ENCODE peak calls at places on chromosomes 11 and 22, in five cellular contexts. Q is adrenal gland, Y is mucosa of descending colon, Z is A549, F is body of pancreas. W is an unnamed sample. For H3K9me3, the result is how much of the 10 kb centered on the place peaks cover.

GRCh38 chr11:24588075-24588474 is 91.2 kb downstream of the LUZP2 start:
- DNase-seq in F (no peak), Q (no peak), Y (no peak), Z (no peak), W (no peak)

GRCh38 chr11:69305885-69306540 is 12.1 kb downstream of the MYEOV start:
- DNase-seq in Z (no peak), Q (peak), Y (peak), F (no peak), W (no peak)

GRCh38 chr11:5596611-5597201 is at the start of gene TRIM6:
- DNase-seq in Z (peak), Q (peak), F (peak), Y (peak), W (peak)

GRCh38 chr11:65506770-65507485 is 8.1 kb downstream of the MALAT1 start:
- DNase-seq in Y (peak), Q (peak), Z (no peak), F (peak), W (no peak)

GRCh38 chr11:10267821-10268220 is 26.2 kb downstream of the SBF2 start:
- DNase-seq in Z (no peak), F (no peak), Y (no peak), Q (no peak), W (no peak)

GRCh38 chr11:45424781-45425180 is 138.6 kb upstream of the SYT13 start:
- DNase-seq in Q (no peak), Z (no peak), Y (no peak), F (no peak), W (no peak)

GRCh38 chr11:41201156-41201555 is 258.3 kb downstream of the LRRC4C start:
- DNase-seq in Q (peak), Z (no peak), F (no peak), Y (no peak), W (peak)

GRCh38 chr11:33891714-33892327 is at the start of gene LMO2:
- DNase-seq in Y (no peak), F (no peak), Z (no peak), Q (no peak), W (no peak)

GRCh38 chr11:133402551-133402950 is 129.8 kb downstream of the OPCML start:
- DNase-seq in Y (no peak), F (no peak), Z (no peak), Q (no peak), W (no peak)

GRCh38 chr11:103536335-103536722 is 427.1 kb downstream of the DYNC2H1 start:
- DNase-seq in Z (no peak), F (no peak), Q (no peak), Y (no peak), W (no peak)

GRCh38 chr11:35980646-35981402 is 37.0 kb downstream of the LDLRAD3 start:
- DNase-seq in Q (no peak), Z (no peak), Y (no peak), F (no peak), W (no peak)

GRCh38 chr11:10941429-10941828 is 83.6 kb upstream of the ZBED5 start:
- DNase-seq in Z (no peak), F (no peak), Y (no peak), Q (no peak), W (peak)

GRCh38 chr11:116582621-116583020 is 190.2 kb downstream of the BUD13 start:
- DNase-seq in Y (no peak), Q (no peak), F (no peak), Z (no peak), W (no peak)

GRCh38 chr11:74196781-74197486 is 25.8 kb downstream of the PPME1 start:
- DNase-seq in Y (no peak), Q (no peak), Z (no peak), F (no peak), W (no peak)

GRCh38 chr11:3925513-3925912 is 70.0 kb downstream of the STIM1 start:
- DNase-seq in Z (no peak), Y (no peak), Q (no peak), F (no peak), W (no peak)

GRCh38 chr22:19717181-19717580 is 2.9 kb downstream of the SEPTIN5 start:
- DNase-seq in F (no peak), Q (no peak), Y (no peak), Z (no peak), W (no peak)

GRCh38 chr22:30212363-30212995 is 34.1 kb downstream of the LIF start:
- DNase-seq in F (peak), Q (peak), Z (peak), Y (no peak), W (peak)

GRCh38 chr11:17812286-17813187 is 78.0 kb downstream of the KCNC1 start:
- DNase-seq in Q (no peak), Y (peak), Z (no peak), F (no peak), W (no peak)

GRCh38 chr11:109041876-109042275 is 377.0 kb downstream of the DDX10 start:
- DNase-seq in Y (no peak), Z (no peak), Q (no peak), F (no peak), W (no peak)

GRCh38 chr11:35600439-35600838 is 17.8 kb upstream of the FJX1 start:
- DNase-seq in Z (no peak), Y (no peak), F (no peak), Q (no peak), W (no peak)

GRCh38 chr22:37601540-37602442 is 6.8 kb upstream of the GGA1 start:
- DNase-seq in Z (no peak), Q (no peak), F (peak), Y (peak), W (peak)

GRCh38 chr11:62055970-62056369 is 67.8 kb upstream of the INCENP start:
- DNase-seq in F (no peak), Q (no peak), Y (no peak), Z (no peak), W (no peak)

GRCh38 chr22:39560127-39560526 is 10.4 kb upstream of the CACNA1I start:
- DNase-seq in Q (no peak), Y (no peak), F (no peak), Z (no peak), W (no peak)

GRCh38 chr22:44130076-44130711 is 50.5 kb upstream of the PARVG start:
- DNase-seq in Y (no peak), Q (no peak), F (no peak), Z (no peak), W (no peak)

DNA sequence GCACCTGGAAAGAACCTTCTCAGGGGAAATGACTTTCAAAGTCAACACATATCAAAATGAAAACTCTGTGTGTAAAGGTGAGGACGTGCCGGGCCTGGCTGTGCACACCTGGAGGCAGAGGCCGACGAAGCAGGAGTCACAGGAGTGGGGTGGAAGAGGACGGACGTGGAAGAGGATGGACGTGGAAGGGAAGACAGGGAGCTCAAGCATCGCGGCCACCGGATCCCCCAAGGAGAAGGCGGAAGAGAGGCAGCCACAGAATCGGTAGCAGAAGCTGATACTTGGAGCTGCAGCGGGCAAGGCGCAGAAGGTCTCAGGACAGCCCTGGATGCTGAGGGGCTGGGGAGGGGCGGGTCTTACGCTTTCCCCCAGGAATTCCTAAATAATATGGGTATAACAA is 519.8 kb downstream of the BRD1 start:
- DNase-seq in F (peak), Q (peak), Z (no peak), Y (no peak), W (no peak)
- H3K9me3 ChIP-seq in F (under half), Q (under half), Z (under half), Y (under half), W (under half)

DNA sequence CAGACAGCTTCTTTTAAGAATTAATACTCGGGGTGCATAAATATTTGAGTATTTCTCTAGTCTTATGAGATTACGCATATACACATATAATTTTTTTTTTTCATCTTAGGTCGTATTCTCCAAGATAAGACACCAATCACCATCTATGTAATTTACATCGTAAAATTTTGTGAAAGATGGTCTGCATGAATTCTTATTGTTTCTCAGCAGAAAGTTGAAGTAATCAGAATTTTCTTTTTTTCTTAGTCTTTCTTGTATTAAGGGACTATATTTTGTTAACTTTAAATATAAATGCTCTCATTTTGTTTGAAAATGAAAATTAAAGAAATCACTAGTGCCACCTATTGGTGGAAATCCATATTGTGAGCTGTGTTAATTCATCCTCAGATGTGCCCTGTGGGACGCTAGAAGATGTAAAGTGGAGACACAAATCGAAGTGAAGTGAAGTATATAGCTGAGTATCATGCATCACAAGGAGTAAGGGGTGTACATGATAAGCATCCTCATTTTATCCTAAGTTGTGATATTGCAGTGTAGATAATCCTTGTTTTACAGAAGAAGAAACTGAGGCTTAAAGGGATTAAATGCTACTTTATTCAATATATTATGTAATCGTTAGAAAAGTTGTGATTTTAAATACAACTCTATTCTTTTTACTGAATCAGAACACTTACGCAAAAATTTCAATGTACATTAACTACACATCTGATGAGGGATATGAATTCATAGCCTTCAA is 2084.3 kb downstream of the LRRC4C start:
- DNase-seq in Z (peak), F (no peak), Q (no peak), Y (no peak), W (no peak)
- TF ChIP-seq CTCF in Z (peak), F (peak), Q (peak), Y (no peak), W (no peak)

GRCh38 chr11:50030193-50030592 is 2.5 kb upstream of the OR4C45 start:
- DNase-seq in F (no peak), Z (no peak), Q (no peak), Y (no peak), W (no peak)
- H3K9me3 ChIP-seq in F (under half), Z (under half), Q (under half), Y (half or more), W (under half)

DNA sequence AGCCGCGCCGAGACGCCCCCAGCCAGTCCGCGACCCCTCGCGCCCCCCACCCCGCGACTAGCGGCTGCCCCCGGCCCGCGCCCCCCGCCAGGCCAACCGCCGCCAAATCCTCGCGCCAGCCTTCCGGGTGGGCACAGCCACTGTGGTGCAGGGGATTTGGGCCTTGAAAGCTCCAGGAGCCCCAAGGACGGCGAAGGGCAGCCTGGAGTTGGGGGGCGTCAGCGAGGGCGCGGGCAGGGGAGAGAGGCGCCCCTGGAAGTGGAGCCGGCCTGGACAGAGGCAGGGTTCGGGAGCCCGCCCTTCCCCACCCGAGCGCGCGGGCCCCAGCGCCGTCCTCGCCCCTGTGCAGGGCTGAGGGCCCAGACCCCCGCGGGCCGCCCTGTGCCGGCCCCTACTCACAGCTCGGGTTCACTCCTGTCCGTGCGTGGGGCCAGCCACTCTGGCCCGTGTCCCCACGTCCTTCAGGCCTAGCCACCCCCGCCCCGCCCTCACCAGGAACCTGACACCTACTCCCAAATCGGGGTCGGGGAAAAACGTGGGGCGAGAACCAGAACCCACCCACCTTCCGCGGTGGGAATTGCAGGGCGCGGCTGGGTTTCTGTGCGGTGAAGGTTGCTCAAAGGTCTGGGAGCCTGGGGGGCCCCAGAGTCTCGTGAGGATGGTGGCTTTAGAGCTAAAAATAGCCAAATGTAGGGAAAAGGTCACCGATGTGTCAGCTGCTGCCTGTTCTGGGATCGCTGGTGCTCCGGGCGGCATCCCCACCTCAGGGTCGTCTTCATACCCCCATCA is at the start of gene CPT1B:
- DNase-seq in Q (peak), F (no peak), Y (peak), Z (no peak), W (no peak)
- TF ChIP-seq CTCF in Q (no peak), F (no peak), Y (no peak), Z (no peak), W (no peak)

GRCh38 chr22:47213571-47214230 is 451.3 kb downstream of the TBC1D22A start:
- DNase-seq in Z (peak), Y (peak), Q (no peak), F (no peak), W (peak)

GRCh38 chr22:47220752-47221151 is 458.3 kb downstream of the TBC1D22A start:
- DNase-seq in Q (no peak), F (no peak), Z (no peak), Y (no peak), W (no peak)

GRCh38 chr22:47219789-47220188 is 457.3 kb downstream of the TBC1D22A start:
- DNase-seq in Y (no peak), Q (no peak), Z (no peak), F (no peak), W (no peak)

GRCh38 chr22:47218671-47219070 is 456.2 kb downstream of the TBC1D22A start:
- DNase-seq in Y (no peak), Q (no peak), Z (no peak), F (no peak), W (peak)

DNA sequence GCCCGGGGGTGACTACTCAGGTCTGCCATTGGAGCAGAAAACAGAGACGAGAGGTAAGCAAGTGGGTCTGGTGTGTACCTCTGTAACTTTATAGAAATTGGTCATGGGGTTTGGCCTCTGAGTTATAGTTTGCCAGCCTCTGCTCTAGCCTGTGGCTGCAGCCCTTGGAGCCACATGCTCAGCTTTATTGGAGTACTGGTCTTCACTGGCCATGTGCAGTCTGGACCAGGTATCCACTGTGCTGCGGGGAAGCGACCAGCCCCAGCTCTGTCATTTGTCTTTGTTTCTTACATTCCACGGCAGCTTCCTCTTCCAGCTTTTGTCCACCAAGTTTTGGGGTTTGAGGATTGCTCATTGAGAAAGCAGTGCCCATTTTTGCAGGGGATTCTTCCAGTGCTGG is 453.4 kb downstream of the TBC1D22A start:
- DNase-seq in F (no peak), Q (no peak), Z (no peak), Y (no peak), W (no peak)
- H3K9me3 ChIP-seq in F (under half), Q (under half), Z (under half), Y (under half), W (under half)

DNA sequence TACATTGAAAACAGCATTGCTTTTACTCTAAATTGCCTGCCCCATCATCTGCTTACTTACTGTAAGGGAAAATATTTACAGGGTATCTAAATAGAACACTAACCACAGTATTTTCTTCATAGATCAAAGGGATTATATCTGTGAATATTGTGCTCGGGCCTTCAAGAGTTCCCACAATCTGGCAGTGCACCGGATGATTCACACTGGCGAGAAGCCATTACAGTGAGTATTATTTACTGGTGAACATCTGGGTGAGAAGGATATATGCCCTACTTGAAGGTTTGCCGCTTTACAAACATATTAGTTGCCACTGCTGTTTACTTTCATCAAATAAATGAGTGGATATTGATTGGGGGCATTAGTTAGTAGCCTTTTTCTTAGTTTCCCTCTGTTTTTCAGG is 5.9 kb upstream of the CNTF start:
- DNase-seq in F (peak), Q (peak), Z (no peak), Y (no peak), W (no peak)
- TF ChIP-seq CTCF in F (no peak), Q (no peak), Z (no peak), Y (no peak), W (no peak)

GRCh38 chr11:37317803-37318202 is 719.8 kb upstream of the RAG2 start:
- DNase-seq in Y (no peak), Q (no peak), Z (no peak), F (no peak), W (no peak)

GRCh38 chr11:37320921-37321320 is 722.9 kb upstream of the RAG2 start:
- DNase-seq in F (no peak), Q (no peak), Y (no peak), Z (no peak), W (no peak)

GRCh38 chr11:37323843-37324242 is 725.8 kb upstream of the RAG2 start:
- DNase-seq in Z (no peak), Q (no peak), Y (no peak), F (no peak), W (no peak)

GRCh38 chr11:37322333-37323194 is 724.5 kb upstream of the RAG2 start:
- DNase-seq in Y (no peak), Z (no peak), Q (no peak), F (no peak), W (no peak)
- H3K9me3 ChIP-seq in Y (under half), Z (under half), Q (under half), F (under half), W (under half)

GRCh38 chr22:35337932-35338331 is 38.2 kb downstream of the TOM1 start:
- DNase-seq in Z (no peak), Y (no peak), Q (no peak), F (no peak), W (no peak)
- TF ChIP-seq CTCF in Z (no peak), Y (no peak), Q (no peak), F (no peak), W (no peak)

W was measured in lung.